ENCODE peak calls at places on chromosomes 6 and 20, in seven cellular contexts. W, A, D, O, Y, Z and I are unnamed samples.

GRCh38 chr6:158031445-158032353 is 50.0 kb downstream of the SYNJ2 start:
- DNase-seq in A (peak; percentile 96), D (peak; percentile 69), W (no peak), O (no peak), Z (peak; percentile 81), Y (peak; percentile 72), I (peak; percentile 87)

GRCh38 chr6:40715501-40716403 is 128.6 kb upstream of the LRFN2 start:
- DNase-seq in W (no peak), Y (no peak), D (no peak), A (no peak), O (no peak), Z (peak; percentile 80), I (no peak)

GRCh38 chr20:1943267-1944002 is 48.2 kb downstream of the SIRPA start:
- DNase-seq in O (no peak), D (no peak), W (no peak), Z (no peak), A (peak; percentile 94), Y (no peak), I (peak; percentile 96)

GRCh38 chr6:13280253-13280652 is 48.1 kb downstream of the TBC1D7 start:
- DNase-seq in O (no peak), D (no peak), Y (no peak), Z (no peak), A (no peak), W (no peak), I (no peak)

GRCh38 chr6:26175428-26176181 is 88.4 kb downstream of the HFE start:
- DNase-seq in O (no peak), W (peak; percentile 79), Y (peak; percentile 85), D (peak; percentile 82), Z (peak; percentile 68), A (peak; percentile 72), I (no peak)

GRCh38 chr6:53734473-53735299 is 60.1 kb upstream of the LRRC1 start:
- DNase-seq in D (peak; percentile 58), W (peak; percentile 8), O (no peak), Y (peak; percentile 75), A (peak; percentile 68), Z (no peak), I (no peak)

GRCh38 chr20:21104466-21104761 is 1.7 kb downstream of the LINC00237 start:
- DNase-seq in W (no peak), Y (no peak), A (no peak), O (no peak), Z (no peak), D (no peak), I (no peak)

GRCh38 chr20:12970372-12970821 is 38.4 kb upstream of the SPTLC3 start:
- DNase-seq in Z (no peak), A (peak; percentile 71), Y (peak; percentile 56), D (peak; percentile 65), O (no peak), W (peak; percentile 11), I (no peak)

GRCh38 chr6:155452576-155452975 is 3.1 kb downstream of the NOX3 start:
- DNase-seq in O (no peak), Z (no peak), D (no peak), W (no peak), Y (no peak), A (peak; percentile 15), I (no peak)

GRCh38 chr6:137780447-137781034 is 86.5 kb upstream of the TNFAIP3 start:
- DNase-seq in Z (no peak), A (no peak), W (no peak), D (no peak), Y (no peak), O (no peak), I (no peak)

GRCh38 chr6:95095855-95096254 is 481.5 kb upstream of the MANEA start:
- DNase-seq in Y (no peak), Z (no peak), O (no peak), A (no peak), W (no peak), D (no peak), I (no peak)

GRCh38 chr6:146850238-146850896 is 251.6 kb downstream of the ADGB start:
- DNase-seq in Z (no peak), A (peak; percentile 83), Y (no peak), O (no peak), W (no peak), D (peak; percentile 80), I (no peak)

GRCh38 chr20:49345538-49345937 is 67.7 kb upstream of the ZNFX1 start:
- DNase-seq in D (peak; percentile 58), W (no peak), A (peak; percentile 93), Y (no peak), Z (no peak), O (peak; percentile 59), I (no peak)

GRCh38 chr6:157035576-157035975 is 258.4 kb downstream of the ARID1B start:
- DNase-seq in Y (no peak), O (no peak), W (no peak), D (no peak), A (no peak), Z (no peak), I (no peak)

GRCh38 chr6:40185486-40185885 is 251.2 kb upstream of the MOCS1 start:
- DNase-seq in D (no peak), Z (no peak), Y (no peak), A (no peak), O (no peak), W (no peak), I (no peak)

GRCh38 chr6:138410048-138410735 is 6.2 kb downstream of the HEBP2 start:
- DNase-seq in D (peak; percentile 85), O (peak; percentile 61), A (peak; percentile 68), W (no peak), Z (no peak), Y (no peak), I (no peak)

GRCh38 chr6:43181942-43182860 is at the start of gene CUL9:
- DNase-seq in O (peak; percentile 76), W (peak; percentile 89), D (peak; percentile 82), Y (peak; percentile 74), Z (peak; percentile 94), A (peak; percentile 89), I (peak; percentile 83)

GRCh38 chr6:145882121-145882531 is 67.5 kb upstream of the FBXO30 start:
- DNase-seq in A (peak; percentile 20), Z (no peak), W (no peak), O (no peak), Y (no peak), D (no peak), I (no peak)

GRCh38 chr6:12605888-12606345 is 110.7 kb upstream of the PHACTR1 start:
- DNase-seq in D (peak; percentile 79), W (peak; percentile 86), A (peak; percentile 85), O (peak; percentile 25), Z (peak; percentile 34), Y (peak; percentile 81), I (no peak)

GRCh38 chr6:166167801-166168615 is at the start of gene TBXT:
- DNase-seq in W (peak; percentile 64), Z (no peak), D (peak; percentile 11), A (no peak), O (no peak), Y (no peak), I (no peak)

GRCh38 chr6:164039954-164040375 is 625.4 kb downstream of the QKI start:
- DNase-seq in Z (peak; percentile 98), D (peak; percentile 8), Y (peak; percentile 58), A (no peak), W (no peak), O (peak; percentile 24), I (no peak)

GRCh38 chr20:58188496-58188895 is 40.0 kb downstream of the ANKRD60 start:
- DNase-seq in A (no peak), Z (no peak), W (no peak), Y (no peak), O (no peak), D (no peak), I (no peak)

GRCh38 chr6:11413728-11414127 is 123.8 kb upstream of the TMEM170B start:
- DNase-seq in A (peak; percentile 77), Z (no peak), O (no peak), W (no peak), Y (no peak), D (peak; percentile 51), I (no peak)

GRCh38 chr20:54573838-54574237 is 98.4 kb downstream of the DOK5 start:
- DNase-seq in A (no peak), Z (no peak), O (no peak), Y (peak; percentile 52), D (peak; percentile 46), W (no peak), I (peak; percentile 62)

GRCh38 chr6:56193846-56194245 is 53.5 kb downstream of the COL21A1 start:
- DNase-seq in W (no peak), O (no peak), Y (no peak), A (peak; percentile 24), D (peak; percentile 27), Z (no peak), I (no peak)

GRCh38 chr6:47057830-47058540 is 15.9 kb upstream of the ADGRF1 start:
- DNase-seq in Z (no peak), A (peak; percentile 24), W (no peak), D (no peak), Y (no peak), O (no peak), I (no peak)

GRCh38 chr6:152206072-152206818 is 398.8 kb downstream of the ESR1 start:
- DNase-seq in W (peak; percentile 32), Z (peak; percentile 14), A (peak; percentile 48), O (peak; percentile 76), Y (peak; percentile 37), D (peak; percentile 25), I (no peak)

GRCh38 chr6:108312604-108313003 is 17.8 kb downstream of the AFG1L start:
- DNase-seq in Y (no peak), Z (no peak), D (no peak), O (no peak), W (no peak), A (no peak), I (no peak)
- H3K4me1 ChIP-seq in Y (no peaks in the 10 kb centered on the region), Z (peaks cover 11% of the 10 kb centered on the region), D (no peaks in the 10 kb centered on the region), O (no peaks in the 10 kb centered on the region), W (peaks cover 43% of the 10 kb centered on the region), A (no peaks in the 10 kb centered on the region), I (no peaks in the 10 kb centered on the region)

DNA sequence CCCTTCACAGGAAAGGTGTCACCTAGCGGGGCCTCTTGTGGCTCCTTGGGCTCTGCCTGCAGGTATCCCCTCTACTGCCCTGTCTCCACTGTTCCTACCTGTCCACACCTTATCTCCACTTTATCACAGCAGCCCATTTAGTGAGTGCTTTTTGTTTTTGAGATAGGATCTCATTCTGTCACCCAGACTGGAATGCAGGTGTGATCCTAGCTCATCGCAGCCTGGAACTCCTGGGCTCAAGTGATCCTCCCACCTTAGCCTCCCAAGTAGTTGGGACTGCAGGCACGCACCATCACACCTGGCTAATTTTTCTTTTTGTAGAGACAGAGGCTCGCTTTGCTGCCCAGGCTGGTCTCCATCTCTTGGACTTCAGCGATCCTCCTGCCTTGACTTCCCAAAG is 48.0 kb downstream of the BCAS4 start:
- DNase-seq in Y (no peak), W (no peak), O (no peak), A (no peak), Z (no peak), D (no peak), I (no peak)
- H3K4me1 ChIP-seq in Y (peaks cover 5% of the 10 kb centered on the region), W (peaks cover 46% of the 10 kb centered on the region), O (no peaks in the 10 kb centered on the region), A (peaks cover 9% of the 10 kb centered on the region), Z (peaks cover 6% of the 10 kb centered on the region), D (no peaks in the 10 kb centered on the region), I (peaks cover 6% of the 10 kb centered on the region)

DNA sequence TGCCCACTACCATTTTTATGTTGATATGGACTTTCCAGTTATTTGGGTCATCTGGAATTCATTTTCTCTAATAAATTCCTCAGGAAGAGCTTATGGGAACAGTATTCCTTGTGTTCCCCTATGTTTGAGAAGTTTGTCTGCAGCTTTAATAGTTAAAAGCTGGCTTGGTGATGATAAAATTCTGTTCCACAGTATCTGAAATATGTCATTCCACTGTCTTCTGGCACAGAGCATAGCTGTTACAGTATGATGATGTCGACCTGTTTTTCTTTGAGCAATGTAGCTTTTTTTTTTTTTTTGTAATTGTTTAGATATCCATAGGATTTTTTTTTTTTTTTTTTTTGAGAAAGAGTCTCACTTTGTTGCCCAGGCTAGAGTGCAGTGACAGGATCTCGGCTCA is 43.2 kb downstream of the NCOA3 start:
- DNase-seq in Z (no peak), A (peak; percentile 54), D (peak; percentile 30), W (no peak), Y (no peak), O (no peak), I (no peak)
- H3K4me1 ChIP-seq in Z (peaks cover 11% of the 10 kb centered on the region), A (peaks cover 47% of the 10 kb centered on the region), D (no peaks in the 10 kb centered on the region), W (peaks cover 59% of the 10 kb centered on the region), Y (peaks cover 12% of the 10 kb centered on the region), O (no peaks in the 10 kb centered on the region), I (peaks cover 55% of the 10 kb centered on the region)

GRCh38 chr6:90227693-90228092 is 69.0 kb downstream of the BACH2 start:
- DNase-seq in W (no peak), O (no peak), D (no peak), A (peak; percentile 24), Y (no peak), Z (no peak), I (no peak)
- H3K4me1 ChIP-seq in W (peaks cover 4% of the 10 kb centered on the region), O (peaks cover 8% of the 10 kb centered on the region), D (peaks cover 19% of the 10 kb centered on the region), A (no peaks in the 10 kb centered on the region), Y (peaks cover 16% of the 10 kb centered on the region), Z (no peaks in the 10 kb centered on the region), I (no peaks in the 10 kb centered on the region)